ENCODE peak calls at places on chromosomes 13 and 19, in nine cellular contexts. K, U, J, W, Y, X, G, V and N are unnamed samples.
A peak's percentile ranks its signal among the peaks of the same experiment; 100 is the strongest.

GRCh38 chr13:100497394-100497793 is 91.2 kb downstream of the GGACT start:
- DNase-seq in U (peak; percentile 48), J (no peak), X (no peak), G (no peak), V (peak; percentile 28), K (no peak), Y (no peak), W (no peak), N (no peak)

GRCh38 chr19:20124879-20125278 is 42.1 kb upstream of the ZNF486 start:
- DNase-seq in K (no peak), G (no peak), V (no peak), W (no peak), U (no peak), Y (no peak), X (no peak), J (no peak), N (no peak)

GRCh38 chr13:110387451-110388140 is 80.5 kb downstream of the COL4A2 start:
- DNase-seq in U (peak; percentile 50), K (no peak), V (no peak), X (no peak), W (no peak), G (peak; percentile 48), J (no peak), Y (no peak), N (no peak)

GRCh38 chr19:4647676-4648644 is 8.6 kb downstream of the TNFAIP8L1 start:
- DNase-seq in X (no peak), W (no peak), J (no peak), Y (no peak), V (no peak), G (no peak), U (no peak), K (no peak), N (no peak)

GRCh38 chr19:961866-962620 is 22.1 kb upstream of the WDR18 start:
- DNase-seq in X (peak; percentile 80), Y (no peak), G (no peak), J (no peak), U (peak; percentile 78), W (no peak), V (peak; percentile 28), K (no peak), N (no peak)

GRCh38 chr13:101817898-101818297 is 365.4 kb downstream of the ITGBL1 start:
- DNase-seq in X (no peak), V (no peak), U (no peak), W (no peak), K (no peak), J (no peak), G (no peak), Y (no peak), N (no peak)

GRCh38 chr13:79716191-79716590 is 235.2 kb downstream of the NDFIP2 start:
- DNase-seq in J (no peak), W (no peak), U (no peak), G (no peak), V (no peak), X (no peak), Y (no peak), K (no peak), N (no peak)

GRCh38 chr19:40284501-40285352 is at the start of gene AKT2:
- DNase-seq in V (peak; percentile 38), Y (peak; percentile 79), W (peak; percentile 82), U (peak; percentile 77), K (no peak), J (peak; percentile 91), G (peak; percentile 94), X (no peak), N (no peak)

GRCh38 chr19:48815870-48816501 is 5.2 kb upstream of the BCAT2 start:
- DNase-seq in J (no peak), V (peak; percentile 45), U (peak; percentile 33), Y (peak; percentile 27), K (no peak), G (no peak), W (no peak), X (peak; percentile 29), N (no peak)

GRCh38 chr19:48817585-48818124 is 6.8 kb upstream of the BCAT2 start:
- DNase-seq in W (no peak), G (no peak), K (no peak), J (no peak), U (no peak), V (no peak), X (peak; percentile 27), Y (no peak), N (no peak)

GRCh38 chr19:48812094-48812929 is 1.5 kb upstream of the BCAT2 start:
- DNase-seq in Y (peak; percentile 93), G (peak; percentile 96), X (peak; percentile 93), V (peak; percentile 67), U (peak; percentile 91), K (peak; percentile 46), W (peak; percentile 86), J (peak; percentile 85), N (no peak)

GRCh38 chr19:48813123-48813911 is 2.5 kb upstream of the BCAT2 start:
- DNase-seq in X (no peak), J (no peak), G (peak; percentile 42), K (no peak), Y (no peak), U (no peak), V (no peak), W (no peak), N (no peak)

GRCh38 chr19:48814895-48815294 is 4.1 kb upstream of the BCAT2 start:
- DNase-seq in X (peak; percentile 23), G (no peak), Y (no peak), W (no peak), U (no peak), K (no peak), V (no peak), J (no peak), N (no peak)
- TF ChIP-seq CTCF in X (no peak), G (no peak), Y (no peak), W (no peak), U (no peak), K (no peak), V (no peak), J (no peak), N (no peak)

DNA sequence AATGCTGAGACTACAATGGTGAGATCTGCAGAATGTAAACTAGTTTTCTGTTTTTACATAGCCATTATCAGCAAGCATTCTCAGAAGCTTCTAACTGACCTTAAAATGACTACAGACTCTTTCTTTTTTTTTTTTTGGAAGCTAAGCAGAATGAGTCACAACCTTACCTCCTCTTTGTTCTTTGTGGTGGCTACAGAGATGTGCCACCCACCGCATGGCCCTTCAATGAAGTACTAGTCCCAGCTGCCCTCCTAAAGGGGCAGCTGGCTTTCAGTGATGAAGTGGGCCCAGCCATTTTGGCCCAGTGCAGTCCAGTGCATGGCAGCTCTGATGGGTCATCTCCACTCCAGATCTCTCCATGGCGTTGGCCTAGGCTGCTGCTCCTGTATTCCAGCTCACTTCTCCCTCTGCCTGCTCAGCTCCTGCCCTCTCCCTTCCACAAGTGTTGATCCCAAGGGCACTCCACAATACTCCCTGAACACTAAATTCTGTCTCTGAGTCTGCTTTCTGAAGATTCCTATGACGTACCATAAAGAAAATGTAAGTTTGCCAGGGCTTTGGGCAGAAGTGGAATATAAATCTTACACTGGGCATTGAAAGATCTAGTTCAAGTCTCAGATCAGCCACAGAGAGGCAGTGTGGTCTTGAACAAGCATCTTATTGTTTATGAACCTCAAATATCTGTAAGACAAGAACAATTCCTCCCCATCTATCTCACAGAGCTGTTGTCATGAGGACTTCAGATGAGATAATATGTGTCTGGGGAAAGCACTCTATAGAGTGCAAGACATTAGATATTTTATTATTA is 85.6 kb downstream of the RXFP2 start:
- DNase-seq in Y (no peak), W (no peak), V (peak; percentile 71), X (no peak), G (no peak), U (peak; percentile 60), J (no peak), K (no peak), N (no peak)
- TF ChIP-seq CTCF in Y (no peak), W (peak; percentile 26), V (peak; percentile 54), X (no peak), G (no peak), U (peak; percentile 13), J (peak; percentile 40), K (no peak), N (no peak)

GRCh38 chr13:31051999-31052398 is 109.7 kb downstream of the HSPH1 start:
- DNase-seq in V (no peak), W (no peak), U (no peak), X (no peak), G (peak; percentile 26), J (no peak), Y (no peak), K (no peak), N (no peak)

GRCh38 chr13:31049083-31049482 is 112.6 kb downstream of the HSPH1 start:
- DNase-seq in G (no peak), K (no peak), J (no peak), X (no peak), U (no peak), W (no peak), Y (no peak), V (no peak), N (no peak)

GRCh38 chr13:31049833-31050232 is 111.9 kb downstream of the HSPH1 start:
- DNase-seq in K (no peak), J (no peak), W (no peak), U (no peak), X (no peak), Y (no peak), G (no peak), V (no peak), N (no peak)

GRCh38 chr13:31052478-31052877 is 109.2 kb downstream of the HSPH1 start:
- DNase-seq in X (no peak), Y (no peak), U (no peak), V (no peak), W (no peak), G (no peak), K (no peak), J (no peak), N (no peak)

GRCh38 chr13:31050486-31051400 is 111.0 kb downstream of the HSPH1 start:
- DNase-seq in U (peak; percentile 38), W (no peak), Y (no peak), J (no peak), K (no peak), X (no peak), V (peak; percentile 8), G (peak; percentile 20), N (no peak)
- TF ChIP-seq CTCF in U (no peak), W (no peak), Y (no peak), J (peak; percentile 67), K (no peak), X (no peak), V (peak; percentile 44), G (peak; percentile 38), N (peak; percentile 21)

DNA sequence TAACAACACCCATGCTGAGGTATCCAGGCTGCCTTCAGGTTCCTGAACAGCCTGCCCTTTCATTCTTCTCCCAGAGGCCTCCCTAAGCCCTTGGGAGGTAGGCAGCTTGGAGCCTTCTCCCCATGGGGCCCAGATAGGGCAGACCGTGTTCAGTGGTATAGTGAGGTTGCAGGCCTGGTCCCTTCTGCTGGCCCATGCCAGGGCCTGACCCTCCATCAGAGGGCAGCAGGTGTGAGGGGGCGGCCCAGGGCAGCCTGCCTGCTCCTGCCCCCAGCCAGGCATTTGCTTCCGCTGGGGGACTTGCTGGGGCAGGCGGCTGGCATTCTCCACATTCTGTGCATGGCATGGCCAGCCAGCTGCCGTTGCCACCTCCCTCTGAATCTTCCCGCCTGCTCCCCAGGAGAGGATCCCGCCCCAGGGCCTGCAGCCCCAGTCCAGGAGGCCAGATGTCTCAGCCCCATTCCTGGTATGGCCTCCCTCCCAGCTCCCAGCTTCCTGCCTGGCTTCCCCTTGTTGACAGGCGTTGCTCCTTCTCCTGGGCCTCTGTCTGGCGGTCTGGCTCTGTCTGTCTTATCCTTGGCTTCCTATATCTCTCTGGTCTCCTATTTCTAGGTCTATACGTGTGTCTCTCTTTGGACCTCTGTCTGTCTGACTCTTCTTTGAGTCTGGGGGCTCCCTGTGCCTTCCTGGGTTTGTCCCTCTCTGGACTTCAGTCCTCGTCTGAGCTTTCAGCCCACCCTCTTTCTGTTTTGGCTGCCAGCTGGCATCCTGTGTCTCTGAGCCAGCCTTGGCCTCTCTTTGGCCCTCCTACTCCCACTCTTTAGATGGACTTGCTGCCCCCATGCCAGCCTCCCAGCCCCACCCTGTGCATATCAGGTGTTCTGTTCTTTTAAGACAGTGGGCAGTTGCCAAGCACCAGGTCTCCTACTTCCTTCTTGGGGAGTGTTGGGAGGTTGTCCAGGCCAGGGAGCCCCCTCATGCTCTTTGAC is 9.1 kb downstream of the CIC start:
- DNase-seq in G (no peak), J (no peak), X (peak; percentile 33), V (peak; percentile 70), K (no peak), W (peak; percentile 55), U (peak; percentile 87), Y (no peak), N (no peak)
- TF ChIP-seq CTCF in G (no peak), J (no peak), X (no peak), V (no peak), K (no peak), W (no peak), U (no peak), Y (no peak), N (no peak)